ENCODE peak calls at places on chromosomes 12 and 14, in ten cellular contexts. M is HFFc6, S is neural crest cell, H is NAMALWA, V is cardiac muscle cell, L is lung, R is choroid plexus epithelial cell, I is ELF-1, Q is activated gamma-delta T cell treated with Interleukin-2 at 50 U/mL for 16 hours, N is AG08395. W is an unnamed sample.

GRCh38 chr14:61196792-61197191 is 84.3 kb downstream of the TMEM30B start:
- DNase-seq in M (no peak), S (no peak), H (no peak), V (no peak), L (no peak), R (peak), I (no peak), Q (no peak), N (no peak), W (no peak)

GRCh38 chr12:76194724-76195123 is 110.2 kb upstream of the NAP1L1 start:
- DNase-seq in M (no peak), S (no peak), H (no peak), V (no peak), L (no peak), R (no peak), I (no peak), Q (no peak), N (no peak), W (no peak)

GRCh38 chr12:114789821-114790220 is 105.8 kb upstream of the TBX3 start:
- DNase-seq in M (no peak), S (no peak), H (no peak), V (no peak), L (no peak), R (no peak), I (no peak), Q (no peak), N (no peak), W (no peak)

GRCh38 chr12:59973515-59973914 is 377.7 kb downstream of the SLC16A7 start:
- DNase-seq in M (peak), S (no peak), H (no peak), V (peak), L (no peak), R (peak), I (no peak), Q (no peak), N (peak), W (no peak)

GRCh38 chr14:64604001-64604400 is 54.2 kb downstream of the PPP1R36 start:
- DNase-seq in M (no peak), S (no peak), H (no peak), V (no peak), L (no peak), R (no peak), I (no peak), Q (no peak), N (no peak), W (no peak)

GRCh38 chr14:104280902-104281767 is 142.7 kb downstream of the KIF26A start:
- DNase-seq in M (no peak), S (no peak), H (no peak), V (no peak), L (no peak), R (no peak), I (peak), Q (no peak), N (no peak), W (no peak)

GRCh38 chr14:64444984-64445845 is 20.1 kb upstream of the AKAP5 start:
- DNase-seq in M (no peak), S (no peak), H (no peak), V (peak), L (no peak), R (peak), I (no peak), Q (peak), N (peak), W (no peak)

GRCh38 chr12:113232787-113233585 is 11.7 kb downstream of the TPCN1 start:
- DNase-seq in M (no peak), S (no peak), H (peak), V (no peak), L (no peak), R (peak), I (peak), Q (peak), N (peak), W (peak)

GRCh38 chr12:63922446-63922845 is 77.9 kb downstream of the SRGAP1 start:
- DNase-seq in M (peak), S (no peak), H (no peak), V (peak), L (no peak), R (peak), I (no peak), Q (no peak), N (peak), W (no peak)

GRCh38 chr14:105999361-106000028 is 473.1 kb downstream of the TMEM121 start:
- DNase-seq in M (no peak), S (peak), H (no peak), V (no peak), L (peak), R (peak), I (peak), Q (peak), N (no peak), W (no peak)

GRCh38 chr12:40911676-40912075 is 219.4 kb downstream of the CNTN1 start:
- DNase-seq in M (no peak), S (no peak), H (no peak), V (no peak), L (no peak), R (no peak), I (no peak), Q (no peak), N (no peak), W (no peak)

GRCh38 chr12:131828671-131829350 is 618 bp downstream of the MMP17 start:
- DNase-seq in M (no peak), S (no peak), H (no peak), V (peak), L (no peak), R (no peak), I (no peak), Q (no peak), N (no peak), W (no peak)

GRCh38 chr12:112122823-112123690 is 2.3 kb upstream of the TRAFD1 start:
- DNase-seq in M (peak), S (no peak), H (no peak), V (peak), L (no peak), R (peak), I (no peak), Q (no peak), N (no peak), W (no peak)

GRCh38 chr12:59904874-59905521 is 309.2 kb downstream of the SLC16A7 start:
- DNase-seq in M (peak), S (no peak), H (no peak), V (no peak), L (no peak), R (no peak), I (no peak), Q (no peak), N (peak), W (no peak)

GRCh38 chr14:103762547-103762946 is 46.9 kb downstream of the ZFYVE21 start:
- DNase-seq in M (no peak), S (no peak), H (no peak), V (no peak), L (no peak), R (no peak), I (no peak), Q (no peak), N (no peak), W (no peak)

GRCh38 chr12:57490126-57490525 is 2.3 kb downstream of the MARS1 start:
- DNase-seq in M (no peak), S (no peak), H (no peak), V (no peak), L (no peak), R (no peak), I (no peak), Q (no peak), N (no peak), W (no peak)

GRCh38 chr14:103724116-103724515 is 8.5 kb downstream of the ZFYVE21 start:
- DNase-seq in M (no peak), S (no peak), H (no peak), V (peak), L (no peak), R (peak), I (no peak), Q (no peak), N (peak), W (no peak)

GRCh38 chr14:43132441-43132840 is 1374.6 kb downstream of the FSCB start:
- DNase-seq in M (no peak), S (no peak), H (no peak), V (no peak), L (no peak), R (no peak), I (no peak), Q (no peak), N (no peak), W (no peak)

GRCh38 chr12:23640754-23641153 is 308.7 kb downstream of the SOX5 start:
- DNase-seq in M (no peak), S (no peak), H (no peak), V (no peak), L (no peak), R (no peak), I (peak), Q (no peak), N (no peak), W (peak)

GRCh38 chr12:10967409-10967808 is 19.3 kb downstream of the TAS2R50 start:
- DNase-seq in M (peak), S (no peak), H (no peak), V (peak), L (no peak), R (peak), I (no peak), Q (no peak), N (peak), W (no peak)

GRCh38 chr14:35915185-35915584 is 89.0 kb downstream of the BRMS1L start:
- DNase-seq in M (no peak), S (no peak), H (no peak), V (no peak), L (no peak), R (no peak), I (no peak), Q (no peak), N (no peak), W (no peak)

GRCh38 chr14:105279642-105280361 is 21.0 kb downstream of the BRF1 start:
- DNase-seq in M (no peak), S (no peak), H (no peak), V (no peak), L (no peak), R (no peak), I (no peak), Q (no peak), N (no peak), W (no peak)

GRCh38 chr14:89807151-89807550 is 147.4 kb downstream of the EFCAB11 start:
- DNase-seq in M (no peak), S (no peak), H (no peak), V (no peak), L (no peak), R (no peak), I (no peak), Q (no peak), N (no peak), W (no peak)

GRCh38 chr14:95392841-95393240 is 73.1 kb upstream of the CLMN start:
- DNase-seq in M (no peak), S (no peak), H (no peak), V (no peak), L (no peak), R (no peak), I (no peak), Q (no peak), N (no peak), W (no peak)

GRCh38 chr14:51921026-51921425 is 60.6 kb downstream of the GNG2 start:
- DNase-seq in M (no peak), S (no peak), H (no peak), V (peak), L (no peak), R (no peak), I (no peak), Q (no peak), N (no peak), W (no peak)

GRCh38 chr12:111741235-111741812 is 25.4 kb upstream of the ALDH2 start:
- DNase-seq in M (no peak), S (no peak), H (no peak), V (peak), L (no peak), R (peak), I (no peak), Q (no peak), N (no peak), W (no peak)

GRCh38 chr12:88227263-88227662 is 85.2 kb downstream of the TMTC3 start:
- DNase-seq in M (no peak), S (no peak), H (peak), V (no peak), L (no peak), R (no peak), I (no peak), Q (no peak), N (no peak), W (no peak)

GRCh38 chr12:57735952-57736742 is 2.4 kb downstream of the AGAP2 start:
- DNase-seq in M (no peak), S (peak), H (no peak), V (peak), L (no peak), R (peak), I (peak), Q (no peak), N (peak), W (no peak)

GRCh38 chr14:84806627-84807026 is 723.3 kb upstream of the FLRT2 start:
- DNase-seq in M (no peak), S (no peak), H (no peak), V (peak), L (no peak), R (peak), I (no peak), Q (no peak), N (no peak), W (no peak)

GRCh38 chr12:105939181-105939721 is 199.5 kb downstream of the NUAK1 start:
- DNase-seq in M (no peak), S (no peak), H (no peak), V (no peak), L (no peak), R (no peak), I (no peak), Q (no peak), N (no peak), W (no peak)

GRCh38 chr12:76083761-76084276 is 666 bp downstream of the NAP1L1 start:
- DNase-seq in M (peak), S (peak), H (peak), V (peak), L (peak), R (peak), I (peak), Q (peak), N (peak), W (peak)

GRCh38 chr12:42336286-42336685 is 10.3 kb downstream of the PPHLN1 start:
- DNase-seq in M (no peak), S (no peak), H (no peak), V (no peak), L (no peak), R (no peak), I (peak), Q (no peak), N (no peak), W (no peak)

GRCh38 chr14:36738269-36738668 is 76.6 kb downstream of the PAX9 start:
- DNase-seq in M (no peak), S (no peak), H (no peak), V (no peak), L (no peak), R (no peak), I (no peak), Q (no peak), N (no peak), W (no peak)

GRCh38 chr14:93045211-93045674 is 70.5 kb downstream of the ITPK1 start:
- DNase-seq in M (no peak), S (no peak), H (no peak), V (no peak), L (no peak), R (peak), I (peak), Q (no peak), N (no peak), W (no peak)

GRCh38 chr12:132397152-132397933 is 68.0 kb upstream of the GALNT9 start:
- DNase-seq in M (no peak), S (no peak), H (no peak), V (no peak), L (no peak), R (no peak), I (no peak), Q (no peak), N (no peak), W (no peak)

GRCh38 chr12:127209318-127209717 is 1057.7 kb upstream of the TMEM132C start:
- DNase-seq in M (no peak), S (no peak), H (no peak), V (no peak), L (no peak), R (no peak), I (no peak), Q (no peak), N (no peak), W (no peak)

W was measured in iPS DF 6.9.